ENCODE peak calls at places on chromosomes 3 and 15, in five cellular contexts. F is ovary, N is AML-193, A is activated T-cell treated with anti-CD3 and anti-CD28 coated beads for 1 hour, U is NCI-H1092 treated with DMSO at 0.1 percent for 48 hours. O is an unnamed sample.

GRCh38 chr15:61840090-61840489 is 220.2 kb downstream of the VPS13C start:
- DNase-seq in F (no peak), N (no peak), A (no peak), U (no peak), O (no peak)

GRCh38 chr15:62571072-62571471 is 406.0 kb upstream of the C2CD4B start:
- DNase-seq in F (no peak), N (no peak), A (no peak), U (no peak), O (no peak)

GRCh38 chr15:100651253-100651652 is 48.9 kb downstream of the ASB7 start:
- DNase-seq in F (no peak), N (no peak), A (no peak), U (no peak), O (peak)

GRCh38 chr3:184656991-184657669 is 54.7 kb downstream of the MAGEF1 start:
- DNase-seq in F (no peak), N (no peak), A (no peak), U (no peak), O (no peak)

GRCh38 chr15:68383161-68384074 is 48.5 kb downstream of the ITGA11 start:
- DNase-seq in F (peak), N (peak), A (peak), U (peak), O (peak)

GRCh38 chr3:176286456-176287115 is 910.7 kb downstream of the TBL1XR1 start:
- DNase-seq in F (no peak), N (no peak), A (no peak), U (no peak), O (no peak)

GRCh38 chr3:141406265-141406664 is 38.0 kb downstream of the ZBTB38 start:
- DNase-seq in F (no peak), N (no peak), A (no peak), U (no peak), O (no peak)

GRCh38 chr3:29440321-29441019 is 159.6 kb downstream of the RBMS3 start:
- DNase-seq in F (no peak), N (no peak), A (no peak), U (peak), O (no peak)

GRCh38 chr3:51933471-51934138 is 8.1 kb downstream of the RRP9 start:
- DNase-seq in F (no peak), N (no peak), A (no peak), U (no peak), O (no peak)

GRCh38 chr3:184177331-184177731 is 2.7 kb downstream of the AP2M1 start:
- DNase-seq in F (no peak), N (no peak), A (no peak), U (no peak), O (no peak)

GRCh38 chr15:83282859-83283812 is 1.3 kb downstream of the BNC1 start:
- DNase-seq in F (peak), N (no peak), A (no peak), U (no peak), O (peak)